ENCODE peak calls at places on chromosomes 13 and 19, in nine cellular contexts. S is NCI-H1092; P is neural progenitor cell; A is memory B cell; T is stimulated activated CD4-positive, alpha-beta T cell treated with anti-CD3 and anti-CD28 coated beads, Interleukin-4, amount 100 ng/mL, for 1 hour; M is NCI-H1105 treated with DMSO at 0.1 percent for 48 hours; R is ascending aorta; I is non-pigmented ciliary epithelial cell; F is head of caudate nucleus. X is an unnamed sample.

GRCh38 chr19:6528544-6529121 is 2.2 kb upstream of the TNFSF9 start:
- DNase-seq in M (no peak), F (peak), T (no peak), I (no peak), A (peak), R (peak), S (no peak), P (no peak), X (no peak)

GRCh38 chr19:4090351-4091220 is 23.9 kb upstream of the ZBTB7A start:
- DNase-seq in M (no peak), I (no peak), S (no peak), A (no peak), R (no peak), P (no peak), T (no peak), F (no peak), X (no peak)

GRCh38 chr13:26584713-26585112 is 27.2 kb downstream of the WASF3 start:
- DNase-seq in S (no peak), R (no peak), M (no peak), T (no peak), P (no peak), I (no peak), A (no peak), F (no peak), X (no peak)

GRCh38 chr13:41505209-41505835 is 48.0 kb downstream of the RGCC start:
- DNase-seq in M (no peak), A (no peak), T (no peak), I (peak), S (no peak), R (no peak), P (no peak), F (no peak), X (no peak)

GRCh38 chr19:13181747-13182388 is 31.7 kb downstream of the IER2 start:
- DNase-seq in S (peak), T (peak), R (peak), M (no peak), F (peak), I (no peak), P (no peak), A (no peak), X (no peak)

GRCh38 chr13:24184265-24184841 is 23.8 kb downstream of the SPATA13 start:
- DNase-seq in A (no peak), S (no peak), M (no peak), P (no peak), R (no peak), T (no peak), F (no peak), I (no peak), X (no peak)

GRCh38 chr13:69677343-69677742 is 430.3 kb upstream of the ATXN8OS start:
- DNase-seq in S (no peak), I (no peak), T (no peak), A (no peak), P (no peak), M (no peak), F (no peak), R (no peak), X (no peak)

GRCh38 chr13:32212420-32212819 is 102.7 kb downstream of the ZAR1L start:
- DNase-seq in R (no peak), M (no peak), P (no peak), A (no peak), I (peak), F (no peak), T (no peak), S (no peak), X (no peak)

GRCh38 chr13:50006426-50007135 is 8.7 kb upstream of the KCNRG start:
- DNase-seq in M (no peak), F (no peak), P (no peak), R (no peak), I (no peak), S (no peak), A (no peak), T (no peak), X (no peak)

GRCh38 chr13:41942462-41943094 is 18.3 kb downstream of the VWA8 start:
- DNase-seq in T (no peak), I (no peak), F (no peak), P (peak), S (no peak), R (no peak), A (no peak), M (no peak), X (peak)

GRCh38 chr19:8242212-8242821 is 33.1 kb downstream of the CERS4 start:
- DNase-seq in F (no peak), P (no peak), R (no peak), M (no peak), A (no peak), T (no peak), S (no peak), I (no peak), X (no peak)

GRCh38 chr13:73910733-73911132 is 223.5 kb downstream of the KLF12 start:
- DNase-seq in R (no peak), A (no peak), M (no peak), F (no peak), I (no peak), T (no peak), S (no peak), P (no peak), X (no peak)

GRCh38 chr19:47660435-47660832 is 51.5 kb downstream of the BICRA start:
- DNase-seq in S (no peak), I (no peak), R (no peak), T (no peak), M (no peak), F (no peak), A (no peak), P (no peak), X (no peak)

GRCh38 chr13:73608731-73609485 is 525.3 kb downstream of the KLF12 start:
- DNase-seq in F (no peak), R (no peak), P (no peak), A (no peak), S (peak), M (peak), I (no peak), T (no peak), X (no peak)

GRCh38 chr19:3809881-3810707 is 23.9 kb upstream of the MATK start:
- DNase-seq in P (no peak), I (no peak), S (no peak), A (peak), M (no peak), F (no peak), T (no peak), R (no peak), X (no peak)

GRCh38 chr19:43318203-43318602 is 35.3 kb upstream of the CD177 start:
- DNase-seq in P (no peak), F (no peak), T (no peak), M (no peak), A (no peak), R (no peak), I (no peak), S (no peak), X (no peak)

GRCh38 chr19:39413269-39413902 is 917 bp downstream of the PLEKHG2 start:
- DNase-seq in F (no peak), R (peak), T (no peak), A (peak), S (no peak), M (peak), I (no peak), P (peak), X (no peak)

GRCh38 chr19:15702590-15702930 is 25.3 kb upstream of the OR10H2 start:
- DNase-seq in I (no peak), T (peak), P (no peak), F (peak), M (peak), A (no peak), R (peak), S (peak), X (no peak)

GRCh38 chr19:2207991-2208860 is 27.9 kb downstream of the PLEKHJ1 start:
- DNase-seq in I (peak), R (no peak), M (no peak), A (peak), P (peak), S (no peak), F (peak), T (no peak), X (no peak)

GRCh38 chr19:869245-870177 is 10.0 kb downstream of the CFD start:
- DNase-seq in T (no peak), S (no peak), M (no peak), F (no peak), I (peak), R (peak), P (no peak), A (no peak), X (no peak)

GRCh38 chr19:15177269-15178116 is 23.3 kb downstream of the NOTCH3 start:
- DNase-seq in S (peak), T (peak), I (peak), P (peak), F (peak), M (peak), A (peak), R (peak), X (no peak)

GRCh38 chr13:50400035-50400726 is 384.9 kb downstream of the KCNRG start:
- DNase-seq in F (peak), S (no peak), T (no peak), M (no peak), P (no peak), R (no peak), A (no peak), I (no peak), X (no peak)

GRCh38 chr13:48828962-48829405 is 146.7 kb upstream of the FNDC3A start:
- DNase-seq in A (peak), T (no peak), R (no peak), P (no peak), S (peak), I (no peak), M (peak), F (no peak), X (no peak)

GRCh38 chr19:18046066-18046718 is 38.2 kb downstream of the ARRDC2 start:
- DNase-seq in A (no peak), T (peak), R (no peak), I (peak), F (no peak), P (no peak), S (no peak), M (no peak), X (no peak)

GRCh38 chr19:36111200-36111539 is 227 bp downstream of the OVOL3 start:
- DNase-seq in F (no peak), P (peak), R (no peak), I (no peak), S (no peak), A (no peak), M (no peak), T (no peak), X (no peak)

GRCh38 chr19:42279902-42280760 is 11.1 kb downstream of the CIC start:
- DNase-seq in S (peak), T (peak), F (peak), A (peak), I (no peak), M (peak), P (peak), R (peak), X (no peak)